ENCODE peak calls at places on chromosomes 5 and 9, in four cellular contexts. Q is neural progenitor cell, J is kidney, X is cardiac muscle cell. C is an unnamed sample. For H3K4me1, the result is how much of the 10 kb centered on the place peaks cover.

GRCh38 chr9:130042406-130042930 is 521 bp downstream of the FNBP1 start:
- DNase-seq in Q (peak), J (peak), X (peak), C (no peak)

GRCh38 chr5:179274321-179275315 is 70.6 kb downstream of the ADAMTS2 start:
- DNase-seq in Q (no peak), J (peak), X (no peak), C (no peak)

GRCh38 chr9:7968642-7969041 is 169.1 kb upstream of the DMAC1 start:
- DNase-seq in Q (no peak), J (no peak), X (no peak), C (no peak)

GRCh38 chr9:2764371-2764770 is 47.1 kb downstream of the KCNV2 start:
- DNase-seq in Q (no peak), J (no peak), X (no peak), C (no peak)

GRCh38 chr9:107816187-107817021 is 326.8 kb upstream of the KLF4 start:
- DNase-seq in Q (no peak), J (no peak), X (no peak), C (no peak)

GRCh38 chr9:6931913-6932312 is 174.1 kb downstream of the KDM4C start:
- DNase-seq in Q (no peak), J (no peak), X (peak), C (no peak)

GRCh38 chr5:176541338-176542134 is 4.3 kb upstream of the RNF44 start:
- DNase-seq in Q (peak), J (peak), X (peak), C (no peak)

GRCh38 chr5:167764650-167765289 is 526.7 kb upstream of the WWC1 start:
- DNase-seq in Q (no peak), J (no peak), X (no peak), C (no peak)

GRCh38 chr5:96151891-96152290 is 190.2 kb upstream of the ELL2 start:
- DNase-seq in Q (no peak), J (no peak), X (no peak), C (no peak)

GRCh38 chr5:88254320-88254719 is 14.3 kb downstream of the TMEM161B start:
- DNase-seq in Q (no peak), J (no peak), X (no peak), C (no peak)

GRCh38 chr9:79976501-79977444 is 405.0 kb downstream of the TLE4 start:
- DNase-seq in Q (peak), J (peak), X (no peak), C (no peak)

GRCh38 chr5:111172504-111172903 is 51.7 kb upstream of the CAMK4 start:
- DNase-seq in Q (no peak), J (no peak), X (no peak), C (no peak)

GRCh38 chr9:93958875-93959682 is 3.9 kb upstream of the BARX1 start:
- DNase-seq in Q (peak), J (no peak), X (peak), C (no peak)
- H3K4me1 ChIP-seq in Q (under half), J (under half), X (under half), C (half or more)

GRCh38 chr9:94800424-94801117 is 74.1 kb downstream of the AOPEP start:
- DNase-seq in Q (no peak), J (no peak), X (no peak), C (no peak)

GRCh38 chr9:94798668-94799067 is 72.2 kb downstream of the AOPEP start:
- DNase-seq in Q (no peak), J (no peak), X (no peak), C (no peak)

GRCh38 chr9:94801242-94801641 is 74.7 kb downstream of the AOPEP start:
- DNase-seq in Q (no peak), J (no peak), X (no peak), C (no peak)

GRCh38 chr9:94798201-94798600 is 71.7 kb downstream of the AOPEP start:
- DNase-seq in Q (no peak), J (no peak), X (no peak), C (no peak)

GRCh38 chr9:94799578-94800264 is 73.2 kb downstream of the AOPEP start:
- DNase-seq in Q (no peak), J (no peak), X (peak), C (no peak)
- H3K27ac ChIP-seq in Q (no peak), J (peak), X (no peak), C (peak)

DNA sequence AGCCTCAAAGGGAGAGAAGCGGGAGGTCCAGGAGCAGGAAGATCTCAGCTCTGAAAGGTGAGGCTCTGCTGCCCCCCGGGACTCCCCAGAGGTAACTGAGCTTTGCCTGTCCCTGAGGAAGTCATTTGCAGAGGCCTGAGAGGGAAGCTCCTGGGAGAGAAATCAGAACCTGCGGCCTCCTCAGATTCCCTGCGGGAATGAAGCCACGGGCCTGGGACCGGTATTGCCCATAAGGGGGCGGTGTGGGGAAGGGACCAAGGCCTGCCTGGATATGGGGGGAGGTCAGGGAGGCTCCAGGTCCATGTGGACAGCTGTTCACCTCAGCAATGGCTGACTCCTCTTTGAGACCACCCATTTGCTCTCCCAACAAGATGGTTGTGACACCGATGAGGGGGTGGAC is 1.3 kb downstream of the SPATA31E1 start:
- DNase-seq in Q (peak), J (peak), X (no peak), C (peak)
- TF ChIP-seq CTCF in Q (peak), J (no peak), X (peak), C (no peak)

DNA sequence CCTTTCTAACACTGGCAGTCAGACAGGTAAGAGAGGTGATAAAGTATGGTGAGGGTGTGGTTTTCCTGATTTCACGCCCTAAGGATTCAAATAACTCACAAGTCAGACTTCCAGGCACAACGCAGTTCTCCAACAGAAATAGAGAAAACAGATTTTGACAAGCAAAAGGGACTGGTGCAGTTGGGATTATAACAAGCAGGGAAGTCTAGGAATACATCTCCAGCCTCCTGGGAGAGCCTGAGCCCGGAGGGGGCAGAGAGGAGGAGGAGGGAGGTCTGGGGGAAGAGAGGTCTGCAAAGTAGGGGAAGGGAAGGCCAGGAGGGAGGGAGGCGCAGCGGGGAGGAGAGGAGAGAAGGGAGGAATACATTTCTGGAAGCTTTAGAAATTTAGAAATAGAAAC is 1.6 kb downstream of the CMBL start:
- DNase-seq in Q (no peak), J (no peak), X (no peak), C (no peak)
- H3K4me1 ChIP-seq in Q (under half), J (under half), X (under half), C (under half)

GRCh38 chr5:32392039-32392438 is 52.5 kb downstream of the ZFR start:
- DNase-seq in Q (no peak), J (no peak), X (no peak), C (no peak)
- H3K27ac ChIP-seq in Q (no peak), J (no peak), X (no peak), C (no peak)

DNA sequence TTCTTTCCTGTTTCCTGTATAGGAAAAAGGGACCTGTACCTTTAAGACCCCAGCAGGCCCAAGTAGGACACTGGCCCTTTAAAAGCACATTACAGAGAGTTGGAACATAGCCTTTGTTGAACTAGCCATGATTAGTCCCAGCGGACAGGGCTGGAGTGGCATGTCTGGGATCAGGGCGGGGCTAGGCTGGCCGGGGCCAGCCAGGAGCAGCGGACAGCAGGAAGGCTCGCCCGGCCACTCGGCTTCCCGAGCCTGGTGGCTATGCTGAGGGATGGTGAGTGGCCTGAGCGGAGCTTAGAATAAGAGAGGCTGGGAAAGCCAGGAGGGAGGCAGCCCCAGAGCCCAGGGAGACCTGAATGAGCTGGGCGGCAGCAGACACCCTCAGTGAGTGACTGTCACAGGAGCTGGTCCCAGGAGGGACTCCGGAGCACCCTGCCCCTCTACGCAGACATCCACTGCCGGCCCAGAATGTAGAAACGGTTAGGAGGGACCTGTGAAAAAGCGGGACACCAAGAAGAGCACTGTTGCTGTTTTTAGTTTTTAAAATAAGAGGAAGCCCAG is 92.1 kb downstream of the DAB2IP start:
- DNase-seq in Q (peak), J (peak), X (peak), C (peak)
- TF ChIP-seq CTCF in Q (no peak), J (no peak), X (no peak), C (peak)

DNA sequence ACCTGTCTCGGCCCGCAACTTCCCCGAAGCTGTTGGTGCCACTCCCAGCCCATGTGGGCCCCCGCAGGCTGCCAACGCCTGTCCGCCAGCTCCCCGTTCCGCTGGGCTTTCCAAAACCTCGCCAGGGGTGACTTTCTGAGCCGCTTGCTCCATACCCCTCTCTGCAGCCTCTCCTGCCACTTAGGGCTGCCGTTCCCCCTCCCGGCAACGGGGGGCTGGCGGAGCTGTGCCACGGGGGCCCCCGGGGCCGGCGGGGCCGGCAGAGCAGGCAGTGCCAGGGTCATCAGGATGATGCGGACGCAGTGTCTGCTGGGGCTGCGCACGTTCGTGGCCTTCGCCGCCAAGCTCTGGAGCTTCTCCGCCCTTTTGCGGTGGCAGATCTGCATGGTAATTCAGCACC is 40.8 kb downstream of the FCHO2 start:
- DNase-seq in Q (no peak), J (no peak), X (no peak), C (no peak)
- H3K4me1 ChIP-seq in Q (under half), J (under half), X (under half), C (under half)

GRCh38 chr5:16465544-16466432 is at the start of gene ZNF622:
- DNase-seq in Q (peak), J (peak), X (peak), C (peak)

GRCh38 chr5:16461782-16462181 is 3.8 kb downstream of the ZNF622 start:
- DNase-seq in Q (no peak), J (no peak), X (peak), C (no peak)

GRCh38 chr5:16461026-16461425 is 4.6 kb downstream of the ZNF622 start:
- DNase-seq in Q (no peak), J (no peak), X (peak), C (no peak)

GRCh38 chr5:16467363-16468219 is 2.0 kb upstream of the ZNF622 start:
- DNase-seq in Q (no peak), J (no peak), X (peak), C (no peak)

DNA sequence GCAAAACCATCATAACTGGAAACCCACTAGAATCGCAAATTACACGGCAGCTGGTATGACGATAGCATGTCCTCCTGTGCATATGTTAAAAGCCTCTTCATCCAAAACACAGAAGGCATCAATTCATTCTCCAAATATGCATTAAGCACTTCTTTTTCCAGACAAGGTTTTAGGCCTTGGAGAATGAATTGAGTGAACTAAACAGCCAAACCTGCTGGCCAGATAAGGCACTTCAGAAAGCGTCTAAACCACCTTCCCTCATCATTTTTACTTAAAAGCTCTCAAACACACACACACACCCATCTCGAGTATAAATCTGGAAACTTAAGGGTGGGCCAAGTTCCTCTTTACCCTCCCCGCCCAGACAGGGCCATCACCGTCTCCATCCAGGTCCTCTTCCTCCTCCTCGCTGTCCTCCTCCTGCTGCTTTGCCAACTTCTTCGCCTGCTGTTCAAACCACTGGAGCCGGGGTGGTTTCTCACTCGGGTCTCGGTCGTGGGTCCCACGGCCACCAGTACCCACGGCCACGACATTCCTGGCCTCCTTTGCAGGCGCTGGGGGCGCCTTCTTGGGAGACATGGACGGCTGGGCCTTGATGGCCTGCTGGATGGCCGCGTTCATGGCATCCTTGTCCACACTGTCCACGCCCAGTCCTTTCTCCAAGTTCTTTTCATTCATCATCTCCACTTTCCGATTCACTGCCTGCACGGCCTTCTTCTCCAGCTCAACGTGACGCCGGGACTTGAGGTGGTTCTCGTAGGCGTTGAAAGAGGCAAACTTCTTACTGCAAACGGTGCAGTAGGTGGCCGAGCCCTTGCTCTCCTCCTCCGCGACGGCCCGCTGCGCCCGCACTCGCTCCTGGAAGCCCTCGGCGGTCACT is 696 bp downstream of the ZNF622 start:
- DNase-seq in Q (no peak), J (peak), X (no peak), C (no peak)
- H3K27ac ChIP-seq in Q (no peak), J (peak), X (peak), C (peak)

C was measured in esophagus muscularis mucosa.